ENCODE peak calls at places on chromosomes 2 and 18, in six cellular contexts. G is iPS DF 19.7, Y is DND-41, P is T follicular helper cell, S is T-cell, F is kidney glomerular epithelial cell. V is an unnamed sample.
A peak's percentile ranks its signal among the peaks of the same experiment; 100 is the strongest.

GRCh38 chr18:32717151-32717550 is 55.7 kb downstream of the KLHL14 start:
- DNase-seq in G (no peak), Y (no peak), P (no peak), S (no peak), F (no peak), V (no peak)

GRCh38 chr2:173184031-173185004 is 108.7 kb downstream of the MAP3K20 start:
- DNase-seq in G (no peak), Y (no peak), P (no peak), S (no peak), F (peak; percentile 95), V (no peak)

GRCh38 chr2:70790079-70790963 is at the start of gene FIGLA:
- DNase-seq in G (no peak), Y (no peak), P (no peak), S (no peak), F (no peak), V (no peak)

GRCh38 chr2:133458280-133458679 is 110.0 kb downstream of the NCKAP5 start:
- DNase-seq in G (no peak), Y (no peak), P (no peak), S (no peak), F (no peak), V (no peak)

GRCh38 chr2:174553811-174554493 is 43.7 kb downstream of the WIPF1 start:
- DNase-seq in G (no peak), Y (no peak), P (no peak), S (peak; percentile 17), F (no peak), V (peak; percentile 16)

GRCh38 chr2:170713280-170714155 is 1.6 kb upstream of the SP5 start:
- DNase-seq in G (no peak), Y (no peak), P (no peak), S (no peak), F (no peak), V (no peak)

GRCh38 chr2:172496096-172496709 is 59.7 kb upstream of the PDK1 start:
- DNase-seq in G (no peak), Y (no peak), P (peak; percentile 16), S (peak; percentile 60), F (no peak), V (no peak)

GRCh38 chr2:119315241-119315925 is 51.3 kb downstream of the C2orf76 start:
- DNase-seq in G (no peak), Y (no peak), P (no peak), S (no peak), F (no peak), V (no peak)

GRCh38 chr18:79393626-79394401 is 1.9 kb upstream of the NFATC1 start:
- DNase-seq in G (no peak), Y (peak; percentile 46), P (no peak), S (peak; percentile 48), F (peak; percentile 50), V (no peak)

GRCh38 chr18:74450626-74451025 is 6.5 kb downstream of the DIPK1C start:
- DNase-seq in G (no peak), Y (no peak), P (no peak), S (no peak), F (no peak), V (no peak)

GRCh38 chr2:17815466-17816184 is 635 bp upstream of the MSGN1 start:
- DNase-seq in G (no peak), Y (no peak), P (no peak), S (no peak), F (no peak), V (no peak)

GRCh38 chr2:54599914-54600313 is 123.5 kb upstream of the EML6 start:
- DNase-seq in G (no peak), Y (no peak), P (no peak), S (peak; percentile 32), F (no peak), V (no peak)

GRCh38 chr2:170885130-170885791 is 43.8 kb upstream of the GORASP2 start:
- DNase-seq in G (no peak), Y (no peak), P (no peak), S (no peak), F (peak; percentile 31), V (no peak)